ENCODE peak calls at places on chromosomes 11 and 22, in ten cellular contexts. X is HTR-8/SVneo, D is OCI-LY7, P is endodermal cell, W is GM13976, J is WERI-Rb-1, S is anterior cingulate cortex, O is bronchial epithelial cell, L is K562, G is GM20000. C is an unnamed sample.
A peak's percentile ranks its signal among the peaks of the same experiment; 100 is the strongest.

GRCh38 chr11:67300756-67301312 is 2.5 kb upstream of the SSH3 start:
- DNase-seq in P (no peak), O (no peak), L (no peak), S (no peak), J (peak; percentile 6), X (no peak), D (no peak), W (no peak), G (no peak), C (peak; percentile 23)

GRCh38 chr11:111978028-111978771 is 41.1 kb downstream of the DIXDC1 start:
- DNase-seq in W (no peak), X (peak; percentile 87), P (peak; percentile 92), L (no peak), S (peak; percentile 74), G (no peak), O (peak; percentile 72), J (peak; percentile 58), D (no peak), C (peak; percentile 96)

GRCh38 chr11:44970293-44970692 is 19.6 kb upstream of the TP53I11 start:
- DNase-seq in G (no peak), D (no peak), S (no peak), P (no peak), W (no peak), O (no peak), J (no peak), L (no peak), X (no peak), C (no peak)

GRCh38 chr11:96357794-96358193 is 14.8 kb upstream of the MAML2 start:
- DNase-seq in L (no peak), O (no peak), G (peak; percentile 24), D (no peak), S (no peak), J (no peak), W (peak; percentile 31), X (no peak), P (no peak), C (no peak)

GRCh38 chr11:104995001-104995408 is 26.6 kb upstream of the CASP4 start:
- DNase-seq in L (no peak), J (no peak), X (no peak), O (no peak), D (no peak), S (no peak), P (no peak), G (no peak), W (no peak), C (no peak)

GRCh38 chr11:64801591-64802369 is 1.2 kb downstream of the MAP4K2 start:
- DNase-seq in O (no peak), W (no peak), L (no peak), S (no peak), D (peak; percentile 37), G (no peak), J (no peak), P (no peak), X (no peak), C (peak; percentile 82)

GRCh38 chr11:69470301-69470700 is 11.2 kb upstream of the LINC01488 start:
- DNase-seq in W (no peak), S (no peak), J (no peak), G (no peak), P (no peak), L (no peak), D (no peak), O (no peak), X (no peak), C (peak; percentile 92)

GRCh38 chr11:95922536-95923440 is 1.1 kb downstream of the MTMR2 start:
- DNase-seq in X (no peak), O (peak; percentile 12), D (no peak), S (no peak), P (no peak), G (no peak), J (no peak), L (no peak), W (no peak), C (peak; percentile 4)

GRCh38 chr11:116376054-116376453 is 396.7 kb downstream of the BUD13 start:
- DNase-seq in J (no peak), P (no peak), D (no peak), S (no peak), L (no peak), G (no peak), O (no peak), X (no peak), W (no peak), C (no peak)

GRCh38 chr11:834371-835316 is 1.9 kb downstream of the CD151 start:
- DNase-seq in X (peak; percentile 90), L (no peak), O (peak; percentile 89), D (no peak), S (no peak), P (no peak), J (no peak), W (no peak), G (no peak), C (peak; percentile 98)

GRCh38 chr11:36452987-36453386 is 57.1 kb downstream of the TRAF6 start:
- DNase-seq in S (no peak), O (no peak), G (no peak), W (no peak), X (no peak), L (no peak), D (no peak), P (no peak), J (no peak), C (no peak)

GRCh38 chr11:99069831-99070444 is 49.2 kb downstream of the CNTN5 start:
- DNase-seq in J (no peak), L (no peak), O (peak; percentile 8), S (no peak), P (peak; percentile 80), X (peak; percentile 10), G (peak; percentile 6), W (no peak), D (no peak), C (no peak)

GRCh38 chr22:29480512-29481264 is 670 bp downstream of the NEFH start:
- DNase-seq in P (peak; percentile 81), G (no peak), O (peak; percentile 14), L (peak; percentile 78), D (no peak), X (no peak), W (no peak), J (no peak), S (peak; percentile 51), C (peak; percentile 92)

GRCh38 chr11:16779436-16779835 is 41.0 kb downstream of the C11orf58 start:
- DNase-seq in G (no peak), P (peak; percentile 82), J (no peak), X (no peak), D (no peak), W (no peak), S (no peak), O (no peak), L (peak; percentile 82), C (peak; percentile 29)

GRCh38 chr11:14336507-14337503 is 22.2 kb downstream of the RRAS2 start:
- DNase-seq in W (no peak), D (no peak), P (no peak), J (no peak), X (peak; percentile 58), S (no peak), L (peak; percentile 23), O (peak; percentile 100), G (no peak), C (peak; percentile 92)

GRCh38 chr11:117704416-117705150 is 92.4 kb downstream of the DSCAML1 start:
- DNase-seq in D (no peak), J (peak; percentile 44), O (no peak), S (no peak), X (no peak), W (no peak), G (no peak), P (peak; percentile 57), L (no peak), C (no peak)

GRCh38 chr22:46731246-46732040 is 6.6 kb downstream of the CERK start:
- DNase-seq in G (no peak), X (no peak), S (no peak), J (no peak), O (peak; percentile 19), P (peak; percentile 68), W (no peak), L (no peak), D (no peak), C (peak; percentile 79)

GRCh38 chr11:76321820-76322524 is 59.0 kb downstream of the THAP12 start:
- DNase-seq in O (no peak), W (no peak), X (no peak), G (no peak), P (no peak), L (no peak), D (no peak), J (no peak), S (no peak), C (no peak)

GRCh38 chr22:30876221-30876751 is 92.3 kb downstream of the MORC2 start:
- DNase-seq in X (no peak), D (no peak), S (no peak), G (no peak), J (no peak), P (peak; percentile 38), W (no peak), O (no peak), L (no peak), C (peak; percentile 65)

GRCh38 chr11:94424662-94425061 is 23.4 kb upstream of the GPR83 start:
- DNase-seq in W (no peak), J (no peak), O (peak; percentile 62), G (no peak), X (no peak), P (no peak), D (no peak), L (no peak), S (no peak), C (no peak)

GRCh38 chr11:61110255-61111059 is 8.2 kb downstream of the CD5 start:
- DNase-seq in X (no peak), J (no peak), G (no peak), P (no peak), O (no peak), S (no peak), D (no peak), W (no peak), L (no peak), C (no peak)

GRCh38 chr11:64379160-64379559 is 20.2 kb downstream of the RPS6KA4 start:
- DNase-seq in W (no peak), O (no peak), P (no peak), G (no peak), J (no peak), X (no peak), D (no peak), S (no peak), L (no peak), C (no peak)

GRCh38 chr11:123559418-123559817 is 95.0 kb downstream of the SCN3B start:
- DNase-seq in L (no peak), X (no peak), D (no peak), G (no peak), J (no peak), S (no peak), O (no peak), W (no peak), P (no peak), C (peak; percentile 17)

GRCh38 chr11:44718057-44718456 is 8.7 kb upstream of the TSPAN18 start:
- DNase-seq in O (no peak), S (no peak), L (no peak), P (no peak), W (no peak), X (no peak), G (no peak), D (no peak), J (no peak), C (no peak)

GRCh38 chr11:26470992-26471391 is 101.1 kb downstream of the MUC15 start:
- DNase-seq in S (no peak), J (no peak), P (no peak), L (no peak), O (no peak), D (no peak), X (no peak), W (no peak), G (no peak), C (no peak)

GRCh38 chr22:41257696-41258095 is 17.0 kb upstream of the CHADL start:
- DNase-seq in W (no peak), D (no peak), L (no peak), P (no peak), O (no peak), X (no peak), J (no peak), G (no peak), S (no peak), C (peak; percentile 30)

GRCh38 chr11:15737326-15737725 is 619.0 kb downstream of the SOX6 start:
- DNase-seq in X (no peak), S (no peak), L (no peak), P (no peak), G (no peak), O (peak; percentile 53), W (no peak), D (no peak), J (no peak), C (peak; percentile 31)

GRCh38 chr22:43338766-43339345 is 4.3 kb downstream of the SCUBE1 start:
- DNase-seq in O (no peak), P (no peak), J (no peak), G (no peak), S (no peak), X (no peak), L (no peak), D (no peak), W (no peak), C (no peak)